ENCODE peak calls at places on chromosome 21, in four cellular contexts. One of them, this sample, is unnamed.

GRCh38 chr21:33871171-33871570 is 44.4 kb downstream of the ATP5PO start:
- DNase-seq in IMR-90: peak; percentile 51
- DNase-seq in keratinocyte: no peak
- DNase-seq in K562: no peak
- DNase-seq in this sample: no peak

GRCh38 chr21:43331962-43332458 is 94.9 kb downstream of the SIK1 start:
- DNase-seq in IMR-90: peak; percentile 99
- DNase-seq in keratinocyte: no peak
- DNase-seq in K562: no peak
- DNase-seq in this sample: peak; percentile 94

GRCh38 chr21:34792504-34793089 is 123.8 kb downstream of the CLIC6 start:
- DNase-seq in IMR-90: no peak
- DNase-seq in keratinocyte: no peak
- DNase-seq in K562: no peak
- DNase-seq in this sample: no peak

GRCh38 chr21:35578831-35579470 is 481.4 kb downstream of the SETD4 start:
- DNase-seq in IMR-90: peak; percentile 66
- DNase-seq in keratinocyte: no peak
- DNase-seq in K562: no peak
- DNase-seq in this sample: no peak

GRCh38 chr21:44901391-44902074 is 19.2 kb downstream of the ITGB2 start:
- DNase-seq in IMR-90: no peak
- DNase-seq in keratinocyte: no peak
- DNase-seq in K562: no peak
- DNase-seq in this sample: no peak

GRCh38 chr21:27168084-27168483 is 201.2 kb upstream of the ADAMTS5 start:
- DNase-seq in IMR-90: peak; percentile 51
- DNase-seq in keratinocyte: no peak
- DNase-seq in K562: no peak
- DNase-seq in this sample: no peak

GRCh38 chr21:32507342-32507919 is 77.9 kb downstream of the TCP10L start:
- DNase-seq in IMR-90: no peak
- DNase-seq in keratinocyte: no peak
- DNase-seq in K562: no peak
- DNase-seq in this sample: no peak

GRCh38 chr21:35120631-35121180 is 71.6 kb upstream of the RUNX1 start:
- DNase-seq in IMR-90: no peak
- DNase-seq in keratinocyte: no peak
- DNase-seq in K562: no peak
- DNase-seq in this sample: no peak

GRCh38 chr21:39867198-39867650 is at the start of gene PCP4:
- DNase-seq in IMR-90: no peak
- DNase-seq in keratinocyte: no peak
- DNase-seq in K562: peak; percentile 74
- DNase-seq in this sample: no peak

GRCh38 chr21:29753216-29753615 is 186.6 kb downstream of the GRIK1 start:
- DNase-seq in IMR-90: no peak
- DNase-seq in keratinocyte: no peak
- DNase-seq in K562: no peak
- DNase-seq in this sample: no peak

GRCh38 chr21:36135391-36136094 is 664 bp downstream of the CBR3 start:
- DNase-seq in IMR-90: peak; percentile 83
- DNase-seq in keratinocyte: peak; percentile 33
- DNase-seq in K562: peak; percentile 27
- DNase-seq in this sample: peak; percentile 76

GRCh38 chr21:27759820-27760219 is 792.9 kb upstream of the ADAMTS5 start:
- DNase-seq in IMR-90: no peak
- DNase-seq in keratinocyte: no peak
- DNase-seq in K562: no peak
- DNase-seq in this sample: no peak

GRCh38 chr21:29175408-29176147 is 45.1 kb downstream of the MAP3K7CL start:
- DNase-seq in IMR-90: peak; percentile 75
- DNase-seq in keratinocyte: no peak
- DNase-seq in K562: no peak
- DNase-seq in this sample: peak; percentile 98

GRCh38 chr21:34707876-34708325 is 39.1 kb downstream of the CLIC6 start:
- DNase-seq in IMR-90: no peak
- DNase-seq in keratinocyte: no peak
- DNase-seq in K562: no peak
- DNase-seq in this sample: no peak

GRCh38 chr21:34091607-34092006 is 18.2 kb downstream of the MRPS6 start:
- DNase-seq in IMR-90: no peak
- DNase-seq in keratinocyte: no peak
- DNase-seq in K562: peak; percentile 39
- DNase-seq in this sample: peak; percentile 16

GRCh38 chr21:34827445-34828235 is 158.8 kb downstream of the CLIC6 start:
- DNase-seq in IMR-90: no peak
- DNase-seq in keratinocyte: no peak
- DNase-seq in K562: no peak
- DNase-seq in this sample: no peak

GRCh38 chr21:33685613-33686197 is 43.4 kb downstream of the ITSN1 start:
- DNase-seq in IMR-90: peak; percentile 66
- DNase-seq in keratinocyte: no peak
- DNase-seq in K562: no peak
- DNase-seq in this sample: peak; percentile 82

GRCh38 chr21:36059823-36060158 is 535 bp downstream of the SETD4 start:
- DNase-seq in IMR-90: no peak
- DNase-seq in keratinocyte: no peak
- DNase-seq in K562: peak; percentile 64
- DNase-seq in this sample: no peak

GRCh38 chr21:26795866-26796329 is 49.3 kb downstream of the ADAMTS1 start:
- DNase-seq in IMR-90: peak; percentile 100
- DNase-seq in keratinocyte: no peak
- DNase-seq in K562: no peak
- DNase-seq in this sample: peak; percentile 6

GRCh38 chr21:23111070-23111605 is 2112.9 kb downstream of the NCAM2 start:
- DNase-seq in IMR-90: no peak
- DNase-seq in keratinocyte: no peak
- DNase-seq in K562: no peak
- DNase-seq in this sample: no peak

GRCh38 chr21:26506951-26507350 is 66.1 kb downstream of the CYYR1 start:
- DNase-seq in IMR-90: peak; percentile 7
- DNase-seq in keratinocyte: no peak
- DNase-seq in K562: no peak
- DNase-seq in this sample: peak; percentile 74

GRCh38 chr21:38380391-38381137 is 117.7 kb downstream of the ERG start:
- DNase-seq in IMR-90: peak; percentile 8
- DNase-seq in keratinocyte: no peak
- DNase-seq in K562: no peak
- DNase-seq in this sample: peak; percentile 48

GRCh38 chr21:34152500-34152899 is 79.1 kb downstream of the MRPS6 start:
- DNase-seq in IMR-90: no peak
- DNase-seq in keratinocyte: no peak
- DNase-seq in K562: no peak
- DNase-seq in this sample: no peak

GRCh38 chr21:44514746-44515358 is 25.1 kb downstream of the KRTAP10-1 start:
- DNase-seq in IMR-90: no peak
- DNase-seq in keratinocyte: no peak
- DNase-seq in K562: no peak
- DNase-seq in this sample: no peak

GRCh38 chr21:32414579-32415358 is 2.3 kb downstream of the EVA1C start:
- DNase-seq in IMR-90: peak; percentile 63
- DNase-seq in keratinocyte: no peak
- DNase-seq in K562: no peak
- DNase-seq in this sample: peak; percentile 75

GRCh38 chr21:37372127-37372731 is 5.7 kb downstream of the DYRK1A start:
- DNase-seq in IMR-90: no peak
- DNase-seq in keratinocyte: no peak
- DNase-seq in K562: no peak
- DNase-seq in this sample: no peak
- H3K4me1 ChIP-seq in IMR-90: peaks cover 6% of the 10 kb centered on the region
- H3K4me1 ChIP-seq in keratinocyte: peaks cover 62% of the 10 kb centered on the region
- H3K4me1 ChIP-seq in K562: peaks cover 41% of the 10 kb centered on the region
- H3K4me1 ChIP-seq in this sample: peaks cover 62% of the 10 kb centered on the region

DNA sequence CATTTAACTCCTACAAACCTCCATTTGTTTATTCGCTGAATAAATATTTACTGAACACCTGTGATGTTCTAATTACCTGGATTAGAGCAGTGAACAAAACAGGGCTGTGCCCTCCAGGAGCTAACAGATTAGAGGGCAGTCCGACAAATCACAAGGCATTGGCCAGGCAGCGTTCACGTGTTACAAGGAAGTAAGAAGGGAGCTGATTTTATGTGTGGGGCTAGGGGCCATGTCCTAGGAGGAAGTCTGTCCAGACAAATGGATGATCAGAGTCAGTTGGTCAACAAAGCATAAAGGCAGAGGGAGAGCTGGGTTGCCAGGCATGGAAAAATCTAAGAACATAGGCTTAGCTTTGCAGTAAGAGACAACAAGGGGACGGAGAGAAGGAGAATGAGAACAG is 57.3 kb upstream of the BACE2 start:
- DNase-seq in IMR-90: no peak
- DNase-seq in keratinocyte: no peak
- DNase-seq in K562: no peak
- DNase-seq in this sample: no peak
- H3K9me1 ChIP-seq in IMR-90: no peaks in the 10 kb centered on the region
- H3K9me1 ChIP-seq in keratinocyte: no peaks in the 10 kb centered on the region
- H3K9me1 ChIP-seq in K562: no peaks in the 10 kb centered on the region
- H3K9me1 ChIP-seq in this sample: no peaks in the 10 kb centered on the region

DNA sequence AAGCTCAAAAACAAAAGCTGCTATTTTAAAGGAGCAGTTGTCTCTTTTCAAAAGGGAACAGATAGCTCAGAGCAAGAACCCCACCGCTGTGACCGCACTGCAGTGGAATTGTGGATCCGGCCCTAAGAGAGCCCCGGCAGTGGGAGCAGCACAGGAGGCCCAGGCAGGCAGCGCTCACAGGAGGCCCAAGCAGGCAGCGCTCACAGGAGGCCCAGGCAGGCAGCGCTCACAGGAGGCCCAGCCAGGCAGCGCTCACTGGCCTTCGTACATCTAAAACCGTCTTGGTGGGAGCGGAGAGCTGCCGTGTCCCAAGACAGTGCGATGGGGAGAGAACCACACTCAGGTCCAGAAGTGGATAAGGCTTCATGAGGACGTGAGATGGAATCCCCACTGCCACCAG is 4.0 kb downstream of the TFF3 start:
- DNase-seq in IMR-90: no peak
- DNase-seq in keratinocyte: no peak
- DNase-seq in K562: no peak
- DNase-seq in this sample: no peak
- H3K4me1 ChIP-seq in IMR-90: no peaks in the 10 kb centered on the region
- H3K4me1 ChIP-seq in keratinocyte: peaks cover 2% of the 10 kb centered on the region
- H3K4me1 ChIP-seq in K562: no peaks in the 10 kb centered on the region
- H3K4me1 ChIP-seq in this sample: no peaks in the 10 kb centered on the region

GRCh38 chr21:17050156-17050555 is 462.7 kb upstream of the CXADR start:
- DNase-seq in IMR-90: peak; percentile 1
- DNase-seq in keratinocyte: no peak
- DNase-seq in K562: no peak
- DNase-seq in this sample: no peak
- H3K9me1 ChIP-seq in IMR-90: no peaks in the 10 kb centered on the region
- H3K9me1 ChIP-seq in keratinocyte: no peaks in the 10 kb centered on the region
- H3K9me1 ChIP-seq in K562: no peaks in the 10 kb centered on the region
- H3K9me1 ChIP-seq in this sample: no peaks in the 10 kb centered on the region

GRCh38 chr21:31351438-31351837 is 7.4 kb upstream of the TIAM1 start:
- DNase-seq in IMR-90: peak; percentile 61
- DNase-seq in keratinocyte: peak; percentile 63
- DNase-seq in K562: no peak
- DNase-seq in this sample: no peak
- H3K4me1 ChIP-seq in IMR-90: no peaks in the 10 kb centered on the region
- H3K4me1 ChIP-seq in keratinocyte: peaks cover 41% of the 10 kb centered on the region
- H3K4me1 ChIP-seq in K562: no peaks in the 10 kb centered on the region
- H3K4me1 ChIP-seq in this sample: peaks cover 9% of the 10 kb centered on the region

GRCh38 chr21:15617968-15618367 is 111.8 kb upstream of the USP25 start:
- DNase-seq in IMR-90: peak; percentile 21
- DNase-seq in keratinocyte: no peak
- DNase-seq in K562: no peak
- DNase-seq in this sample: peak; percentile 16
- H3K9me1 ChIP-seq in IMR-90: no peaks in the 10 kb centered on the region
- H3K9me1 ChIP-seq in keratinocyte: no peaks in the 10 kb centered on the region
- H3K9me1 ChIP-seq in K562: no peaks in the 10 kb centered on the region
- H3K9me1 ChIP-seq in this sample: no peaks in the 10 kb centered on the region

GRCh38 chr21:46049890-46050650 is 47.8 kb upstream of the COL6A2 start:
- DNase-seq in IMR-90: no peak
- DNase-seq in keratinocyte: no peak
- DNase-seq in K562: no peak
- DNase-seq in this sample: no peak

GRCh38 chr21:46050651-46051378 is 47.1 kb upstream of the COL6A2 start:
- DNase-seq in IMR-90: no peak
- DNase-seq in keratinocyte: no peak
- DNase-seq in K562: no peak
- DNase-seq in this sample: no peak

GRCh38 chr21:46051379-46051770 is 46.5 kb upstream of the COL6A2 start:
- DNase-seq in IMR-90: no peak
- DNase-seq in keratinocyte: no peak
- DNase-seq in K562: no peak
- DNase-seq in this sample: no peak

GRCh38 chr21:46052703-46053651 is 44.9 kb upstream of the COL6A2 start:
- DNase-seq in IMR-90: peak; percentile 95
- DNase-seq in keratinocyte: no peak
- DNase-seq in K562: no peak
- DNase-seq in this sample: no peak

GRCh38 chr21:46051821-46052675 is 45.9 kb upstream of the COL6A2 start:
- DNase-seq in IMR-90: no peak
- DNase-seq in keratinocyte: no peak
- DNase-seq in K562: no peak
- DNase-seq in this sample: no peak
- H3K4me1 ChIP-seq in IMR-90: peaks cover 44% of the 10 kb centered on the region
- H3K4me1 ChIP-seq in keratinocyte: peaks cover 10% of the 10 kb centered on the region
- H3K4me1 ChIP-seq in K562: no peaks in the 10 kb centered on the region
- H3K4me1 ChIP-seq in this sample: no peaks in the 10 kb centered on the region

DNA sequence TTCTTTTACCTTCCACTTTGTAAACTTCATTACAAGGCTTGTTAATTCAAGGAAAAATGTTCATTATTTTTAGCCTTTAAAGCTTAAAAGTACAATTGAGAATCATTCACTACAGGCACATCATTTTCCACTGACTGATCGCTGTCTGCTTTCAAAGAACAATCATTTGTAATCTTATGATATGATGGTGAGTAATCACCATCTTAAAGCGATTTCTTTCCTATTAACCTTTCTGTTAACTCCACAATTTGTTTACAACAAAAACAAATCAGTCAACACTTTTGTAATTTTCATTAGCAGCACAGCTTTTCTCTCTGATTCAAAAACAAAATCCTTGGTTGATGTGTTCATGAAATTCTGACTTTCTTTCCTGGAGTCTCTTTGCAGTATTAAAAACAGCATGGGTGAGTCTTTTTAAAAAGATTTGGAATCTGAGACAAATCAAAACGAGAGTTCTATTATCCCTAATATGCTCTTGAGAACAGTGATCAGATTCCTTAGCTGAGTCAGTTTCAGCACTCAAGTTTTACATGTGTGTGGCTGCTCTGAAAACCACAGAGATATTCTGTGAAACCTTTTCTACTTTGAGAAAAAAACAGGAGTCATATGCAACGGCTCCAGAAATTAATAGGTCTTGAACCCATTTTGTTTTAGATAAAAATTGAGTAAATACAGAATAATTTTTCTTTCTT is 145.8 kb upstream of the TMPRSS15 start:
- DNase-seq in IMR-90: no peak
- DNase-seq in keratinocyte: no peak
- DNase-seq in K562: no peak
- DNase-seq in this sample: peak; percentile 36
- H3K9me1 ChIP-seq in IMR-90: no peaks in the 10 kb centered on the region
- H3K9me1 ChIP-seq in keratinocyte: no peaks in the 10 kb centered on the region
- H3K9me1 ChIP-seq in K562: no peaks in the 10 kb centered on the region
- H3K9me1 ChIP-seq in this sample: no peaks in the 10 kb centered on the region

This sample was measured in endothelial cell of umbilical vein.